ENCODE peak calls at places on chromosomes 11 and 22, in six cellular contexts. One of them, this sample, is unnamed.

GRCh38 chr11:64060861-64061444 is 25.2 kb downstream of the FLRT1 start:
- DNase-seq in breast epithelium: no peak
- DNase-seq in neuronal stem cell: peak; percentile 70
- DNase-seq in heart left ventricle: peak; percentile 33
- DNase-seq in sigmoid colon: no peak
- DNase-seq in left ventricle myocardium inferior: peak; percentile 42
- DNase-seq in this sample: peak; percentile 29

GRCh38 chr11:9613830-9614762 is 40.6 kb downstream of the WEE1 start:
- DNase-seq in neuronal stem cell: peak; percentile 73
- DNase-seq in sigmoid colon: peak; percentile 88
- DNase-seq in breast epithelium: peak; percentile 83
- DNase-seq in heart left ventricle: peak; percentile 87
- DNase-seq in left ventricle myocardium inferior: peak; percentile 88
- DNase-seq in this sample: peak; percentile 84

GRCh38 chr11:71568707-71569349 is 3.5 kb downstream of the KRTAP5-10 start:
- DNase-seq in heart left ventricle: no peak
- DNase-seq in neuronal stem cell: no peak
- DNase-seq in sigmoid colon: peak; percentile 73
- DNase-seq in left ventricle myocardium inferior: no peak
- DNase-seq in breast epithelium: no peak
- DNase-seq in this sample: no peak

GRCh38 chr11:42526366-42526765 is 785.4 kb upstream of the API5 start:
- DNase-seq in breast epithelium: no peak
- DNase-seq in left ventricle myocardium inferior: no peak
- DNase-seq in heart left ventricle: no peak
- DNase-seq in neuronal stem cell: no peak
- DNase-seq in sigmoid colon: no peak
- DNase-seq in this sample: no peak

GRCh38 chr11:127590319-127590718 is 589.7 kb upstream of the KIRREL3 start:
- DNase-seq in left ventricle myocardium inferior: no peak
- DNase-seq in neuronal stem cell: no peak
- DNase-seq in sigmoid colon: no peak
- DNase-seq in breast epithelium: no peak
- DNase-seq in heart left ventricle: no peak
- DNase-seq in this sample: no peak

GRCh38 chr22:39243443-39244072 is 1.2 kb downstream of the PDGFB start:
- DNase-seq in breast epithelium: no peak
- DNase-seq in heart left ventricle: no peak
- DNase-seq in neuronal stem cell: no peak
- DNase-seq in left ventricle myocardium inferior: no peak
- DNase-seq in sigmoid colon: no peak
- DNase-seq in this sample: peak; percentile 33

GRCh38 chr22:17978027-17978426 is 46.3 kb downstream of the MICAL3 start:
- DNase-seq in breast epithelium: no peak
- DNase-seq in sigmoid colon: no peak
- DNase-seq in heart left ventricle: no peak
- DNase-seq in left ventricle myocardium inferior: no peak
- DNase-seq in neuronal stem cell: no peak
- DNase-seq in this sample: no peak

GRCh38 chr11:132245558-132246385 is 875.4 kb downstream of the NTM start:
- DNase-seq in left ventricle myocardium inferior: no peak
- DNase-seq in neuronal stem cell: no peak
- DNase-seq in heart left ventricle: no peak
- DNase-seq in breast epithelium: no peak
- DNase-seq in sigmoid colon: no peak
- DNase-seq in this sample: no peak

GRCh38 chr11:100892886-100893285 is 205.8 kb downstream of the ARHGAP42 start:
- DNase-seq in sigmoid colon: no peak
- DNase-seq in neuronal stem cell: no peak
- DNase-seq in breast epithelium: no peak
- DNase-seq in heart left ventricle: no peak
- DNase-seq in left ventricle myocardium inferior: no peak
- DNase-seq in this sample: no peak

GRCh38 chr22:42947211-42947990 is 67.5 kb downstream of the PACSIN2 start:
- DNase-seq in heart left ventricle: peak; percentile 59
- DNase-seq in left ventricle myocardium inferior: peak; percentile 73
- DNase-seq in breast epithelium: peak; percentile 81
- DNase-seq in neuronal stem cell: peak; percentile 43
- DNase-seq in sigmoid colon: no peak
- DNase-seq in this sample: no peak

GRCh38 chr22:38873469-38874411 is 1.7 kb upstream of the CBX6 start:
- DNase-seq in sigmoid colon: peak; percentile 53
- DNase-seq in heart left ventricle: no peak
- DNase-seq in neuronal stem cell: no peak
- DNase-seq in left ventricle myocardium inferior: no peak
- DNase-seq in breast epithelium: no peak
- DNase-seq in this sample: no peak

GRCh38 chr11:10785146-10785474 is 23.6 kb downstream of the EIF4G2 start:
- DNase-seq in sigmoid colon: no peak
- DNase-seq in left ventricle myocardium inferior: no peak
- DNase-seq in heart left ventricle: no peak
- DNase-seq in breast epithelium: no peak
- DNase-seq in neuronal stem cell: no peak
- DNase-seq in this sample: no peak

GRCh38 chr22:38832005-38832978 is 11.5 kb downstream of the NPTXR start:
- DNase-seq in left ventricle myocardium inferior: no peak
- DNase-seq in breast epithelium: no peak
- DNase-seq in sigmoid colon: peak; percentile 25
- DNase-seq in neuronal stem cell: no peak
- DNase-seq in heart left ventricle: no peak
- DNase-seq in this sample: no peak

GRCh38 chr11:55707029-55707428 is 45.0 kb downstream of the OR4C6 start:
- DNase-seq in left ventricle myocardium inferior: no peak
- DNase-seq in heart left ventricle: no peak
- DNase-seq in breast epithelium: no peak
- DNase-seq in sigmoid colon: no peak
- DNase-seq in neuronal stem cell: no peak
- DNase-seq in this sample: no peak

GRCh38 chr11:125123194-125123946 is 11.9 kb upstream of the TMEM218 start:
- DNase-seq in neuronal stem cell: no peak
- DNase-seq in left ventricle myocardium inferior: no peak
- DNase-seq in sigmoid colon: no peak
- DNase-seq in breast epithelium: no peak
- DNase-seq in heart left ventricle: no peak
- DNase-seq in this sample: no peak

GRCh38 chr11:47408598-47409439 is 429 bp downstream of the SLC39A13 start:
- DNase-seq in sigmoid colon: peak; percentile 85
- DNase-seq in breast epithelium: peak; percentile 68
- DNase-seq in heart left ventricle: no peak
- DNase-seq in left ventricle myocardium inferior: no peak
- DNase-seq in neuronal stem cell: no peak
- DNase-seq in this sample: no peak

GRCh38 chr11:75351541-75352416 is at the start of gene ARRB1:
- DNase-seq in left ventricle myocardium inferior: peak; percentile 77
- DNase-seq in breast epithelium: peak; percentile 74
- DNase-seq in heart left ventricle: peak; percentile 75
- DNase-seq in sigmoid colon: peak; percentile 82
- DNase-seq in neuronal stem cell: peak; percentile 48
- DNase-seq in this sample: peak; percentile 70

GRCh38 chr11:75347781-75348613 is 3.5 kb downstream of the ARRB1 start:
- DNase-seq in heart left ventricle: peak; percentile 48
- DNase-seq in left ventricle myocardium inferior: no peak
- DNase-seq in sigmoid colon: peak; percentile 91
- DNase-seq in neuronal stem cell: no peak
- DNase-seq in breast epithelium: no peak
- DNase-seq in this sample: no peak

GRCh38 chr11:75350743-75351540 is 519 bp downstream of the ARRB1 start:
- DNase-seq in neuronal stem cell: no peak
- DNase-seq in heart left ventricle: peak; percentile 47
- DNase-seq in left ventricle myocardium inferior: peak; percentile 59
- DNase-seq in sigmoid colon: peak; percentile 91
- DNase-seq in breast epithelium: no peak
- DNase-seq in this sample: peak; percentile 52

GRCh38 chr11:75349540-75350116 is 1.8 kb downstream of the ARRB1 start:
- DNase-seq in neuronal stem cell: peak; percentile 52
- DNase-seq in left ventricle myocardium inferior: no peak
- DNase-seq in heart left ventricle: peak; percentile 45
- DNase-seq in breast epithelium: no peak
- DNase-seq in sigmoid colon: peak; percentile 72
- DNase-seq in this sample: no peak

GRCh38 chr11:75350122-75350742 is 1.2 kb downstream of the ARRB1 start:
- DNase-seq in heart left ventricle: no peak
- DNase-seq in sigmoid colon: no peak
- DNase-seq in breast epithelium: no peak
- DNase-seq in left ventricle myocardium inferior: no peak
- DNase-seq in neuronal stem cell: no peak
- DNase-seq in this sample: no peak
- H3K4me1 ChIP-seq in heart left ventricle: peaks cover 37% of the 10 kb centered on the region
- H3K4me1 ChIP-seq in sigmoid colon: peaks cover 67% of the 10 kb centered on the region
- H3K4me1 ChIP-seq in breast epithelium: peaks cover 24% of the 10 kb centered on the region
- H3K4me1 ChIP-seq in left ventricle myocardium inferior: peaks cover 72% of the 10 kb centered on the region
- H3K4me1 ChIP-seq in neuronal stem cell: peaks cover 40% of the 10 kb centered on the region
- H3K4me1 ChIP-seq in this sample: peaks cover 9% of the 10 kb centered on the region

GRCh38 chr11:114077482-114078305 is 18.2 kb downstream of the ZBTB16 start:
- DNase-seq in breast epithelium: no peak
- DNase-seq in neuronal stem cell: no peak
- DNase-seq in heart left ventricle: no peak
- DNase-seq in left ventricle myocardium inferior: no peak
- DNase-seq in sigmoid colon: peak; percentile 61
- DNase-seq in this sample: no peak

GRCh38 chr11:114080769-114081168 is 21.3 kb downstream of the ZBTB16 start:
- DNase-seq in left ventricle myocardium inferior: no peak
- DNase-seq in sigmoid colon: no peak
- DNase-seq in neuronal stem cell: no peak
- DNase-seq in heart left ventricle: no peak
- DNase-seq in breast epithelium: no peak
- DNase-seq in this sample: no peak

GRCh38 chr11:114078423-114078822 is 18.9 kb downstream of the ZBTB16 start:
- DNase-seq in sigmoid colon: peak; percentile 60
- DNase-seq in neuronal stem cell: no peak
- DNase-seq in breast epithelium: no peak
- DNase-seq in left ventricle myocardium inferior: no peak
- DNase-seq in heart left ventricle: no peak
- DNase-seq in this sample: no peak

GRCh38 chr11:114080219-114080618 is 20.7 kb downstream of the ZBTB16 start:
- DNase-seq in breast epithelium: no peak
- DNase-seq in neuronal stem cell: no peak
- DNase-seq in left ventricle myocardium inferior: peak; percentile 46
- DNase-seq in heart left ventricle: peak; percentile 52
- DNase-seq in sigmoid colon: peak; percentile 76
- DNase-seq in this sample: no peak

DNA sequence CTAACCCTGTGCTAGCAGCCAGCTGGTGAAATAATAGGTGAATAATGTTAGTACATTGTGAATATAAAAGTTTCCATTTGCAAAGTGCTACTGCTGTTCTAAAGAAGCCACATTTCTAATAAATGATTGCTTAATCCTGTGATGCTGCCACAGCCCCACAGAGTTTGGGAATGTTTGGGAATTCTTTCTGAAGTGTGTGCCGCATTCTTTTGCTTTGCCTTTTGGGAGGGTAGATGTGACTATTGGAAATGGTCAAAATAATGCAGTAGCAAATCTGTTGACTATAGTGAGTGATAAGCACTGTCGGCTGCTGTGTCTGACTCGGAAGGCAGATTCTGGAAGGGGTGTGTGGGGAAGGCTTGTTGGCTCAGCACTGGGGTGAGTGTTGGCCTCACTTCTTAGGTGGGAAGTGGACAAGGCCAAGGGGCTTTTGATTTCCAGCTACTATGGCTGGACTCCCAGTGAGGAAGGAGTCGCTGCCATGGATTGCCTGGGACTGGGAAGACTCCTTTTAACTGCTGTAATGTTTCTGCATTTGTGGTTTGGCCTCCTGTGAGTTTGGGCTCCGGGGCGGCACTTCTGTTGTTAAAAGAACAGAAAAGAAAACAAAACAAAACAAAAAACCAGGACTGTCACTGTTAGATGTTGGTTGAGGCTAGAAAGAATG is 20.0 kb downstream of the ZBTB16 start:
- DNase-seq in breast epithelium: no peak
- DNase-seq in neuronal stem cell: no peak
- DNase-seq in heart left ventricle: peak; percentile 51
- DNase-seq in left ventricle myocardium inferior: no peak
- DNase-seq in sigmoid colon: peak; percentile 71
- DNase-seq in this sample: no peak
- H3K36me3 ChIP-seq in breast epithelium: no peaks in the 10 kb centered on the region
- H3K36me3 ChIP-seq in neuronal stem cell: peaks cover 2% of the 10 kb centered on the region
- H3K36me3 ChIP-seq in heart left ventricle: peaks cover 14% of the 10 kb centered on the region
- H3K36me3 ChIP-seq in left ventricle myocardium inferior: peaks cover 59% of the 10 kb centered on the region
- H3K36me3 ChIP-seq in sigmoid colon: peaks cover 25% of the 10 kb centered on the region
- H3K36me3 ChIP-seq in this sample: no peaks in the 10 kb centered on the region

DNA sequence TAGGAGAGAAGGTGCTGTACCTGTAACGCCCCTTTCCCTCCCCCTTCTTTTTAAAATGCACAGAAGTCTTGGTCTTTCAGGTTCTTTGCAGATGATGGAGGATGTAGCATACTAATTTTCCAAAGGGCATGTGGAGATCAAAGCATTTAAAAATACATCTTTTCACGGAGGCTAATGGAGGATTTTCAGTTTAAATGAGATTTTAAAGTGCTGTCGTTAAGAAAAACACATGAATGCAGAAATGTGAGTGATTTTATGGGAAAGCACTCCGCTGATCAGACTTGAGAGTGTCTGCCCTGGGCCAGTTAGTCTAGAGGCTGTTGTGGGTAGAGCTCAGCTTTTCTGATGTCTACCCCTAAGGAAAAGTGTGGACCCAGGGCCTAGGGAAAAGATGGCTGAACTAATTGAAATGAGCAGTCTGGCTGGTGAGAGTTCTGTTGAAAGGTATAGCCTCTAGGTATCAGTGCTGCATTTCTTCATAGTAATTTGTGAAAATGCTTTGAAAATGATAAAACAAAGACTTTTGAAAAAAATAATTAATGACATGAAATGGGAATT is 2.5 kb downstream of the AMOTL1 start:
- DNase-seq in left ventricle myocardium inferior: no peak
- DNase-seq in sigmoid colon: no peak
- DNase-seq in neuronal stem cell: no peak
- DNase-seq in breast epithelium: no peak
- DNase-seq in heart left ventricle: no peak
- DNase-seq in this sample: no peak
- H3K4me1 ChIP-seq in left ventricle myocardium inferior: peaks cover 74% of the 10 kb centered on the region
- H3K4me1 ChIP-seq in sigmoid colon: peaks cover 63% of the 10 kb centered on the region
- H3K4me1 ChIP-seq in neuronal stem cell: peaks cover 18% of the 10 kb centered on the region
- H3K4me1 ChIP-seq in breast epithelium: no peaks in the 10 kb centered on the region
- H3K4me1 ChIP-seq in heart left ventricle: peaks cover 15% of the 10 kb centered on the region
- H3K4me1 ChIP-seq in this sample: no peaks in the 10 kb centered on the region

DNA sequence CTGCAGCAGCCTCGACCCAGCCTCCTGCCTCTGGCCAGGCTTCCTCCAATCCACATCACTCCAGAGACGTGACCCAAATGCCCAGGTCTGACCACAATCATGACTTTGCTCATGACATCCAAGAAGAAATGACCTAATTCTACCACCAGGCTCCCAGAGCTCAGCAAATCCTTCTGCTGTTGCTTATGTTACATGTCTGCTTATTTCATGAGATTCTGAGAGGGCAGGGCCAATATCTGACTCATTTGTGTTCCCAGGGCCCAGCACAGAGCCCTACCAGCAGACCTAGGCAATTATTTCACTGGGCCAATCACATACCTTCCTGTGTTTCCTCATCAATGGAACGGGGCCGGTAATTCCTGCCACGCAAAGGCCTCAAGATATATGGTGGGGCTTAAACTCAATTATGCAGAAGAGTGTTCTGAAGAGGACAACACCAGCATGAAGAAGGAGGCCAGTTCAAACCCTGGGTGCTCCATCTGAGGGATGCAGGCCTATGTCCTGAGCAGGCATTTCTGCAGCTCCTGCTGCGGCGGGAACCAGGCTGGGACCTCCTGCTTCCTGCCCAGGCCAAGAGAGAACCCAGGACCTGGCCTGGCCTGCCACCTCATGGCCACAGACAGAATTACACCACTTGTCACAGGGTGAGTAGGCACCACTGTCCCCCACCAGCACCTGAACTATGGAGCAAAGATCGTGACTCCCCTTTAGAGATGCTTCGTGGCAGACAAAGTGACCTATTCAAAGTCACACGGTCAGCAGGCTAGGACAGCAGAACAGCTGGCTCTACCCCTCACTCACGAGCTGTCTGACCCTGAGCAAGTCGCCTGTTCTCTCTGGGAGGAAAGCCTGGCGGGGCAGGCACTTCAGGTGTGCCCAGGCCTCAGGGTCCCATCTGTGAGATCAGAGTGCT is 5.8 kb downstream of the CENPM start:
- DNase-seq in neuronal stem cell: peak; percentile 70
- DNase-seq in heart left ventricle: peak; percentile 83
- DNase-seq in sigmoid colon: peak; percentile 91
- DNase-seq in left ventricle myocardium inferior: peak; percentile 85
- DNase-seq in breast epithelium: peak; percentile 85
- DNase-seq in this sample: peak; percentile 80
- H3K36me3 ChIP-seq in neuronal stem cell: peaks cover 49% of the 10 kb centered on the region
- H3K36me3 ChIP-seq in heart left ventricle: no peaks in the 10 kb centered on the region
- H3K36me3 ChIP-seq in sigmoid colon: no peaks in the 10 kb centered on the region
- H3K36me3 ChIP-seq in left ventricle myocardium inferior: no peaks in the 10 kb centered on the region
- H3K36me3 ChIP-seq in breast epithelium: no peaks in the 10 kb centered on the region
- H3K36me3 ChIP-seq in this sample: no peaks in the 10 kb centered on the region